ENCODE peak calls at places on chromosome 9, in six cellular contexts. C is uterus, R is adrenal gland, W is stomach, S is A549, I is endothelial cell of umbilical vein. L is an unnamed sample.

GRCh38 chr9:16069671-16070586 is 517.1 kb downstream of the CCDC171 start:
- DNase-seq in C (no peak), R (no peak), W (no peak), S (no peak), I (no peak), L (no peak)

GRCh38 chr9:1222511-1222910 is 172.4 kb downstream of the DMRT2 start:
- DNase-seq in C (no peak), R (no peak), W (no peak), S (no peak), I (no peak), L (no peak)

GRCh38 chr9:77912895-77913693 is 118.5 kb downstream of the GNAQ start:
- DNase-seq in C (no peak), R (no peak), W (no peak), S (no peak), I (no peak), L (peak; percentile 24)

GRCh38 chr9:105191508-105192118 is 52.8 kb upstream of the SLC44A1 start:
- DNase-seq in C (peak; percentile 33), R (peak; percentile 56), W (no peak), S (peak; percentile 89), I (no peak), L (no peak)

GRCh38 chr9:98081477-98082219 is 25.1 kb downstream of the NANS start:
- DNase-seq in C (peak; percentile 39), R (peak; percentile 79), W (peak; percentile 54), S (peak; percentile 57), I (peak; percentile 56), L (peak; percentile 35)

GRCh38 chr9:4366649-4367330 is 66.9 kb upstream of the GLIS3 start:
- DNase-seq in C (no peak), R (peak; percentile 52), W (peak; percentile 37), S (peak; percentile 74), I (peak; percentile 53), L (peak; percentile 48)

GRCh38 chr9:131657890-131658752 is 81.8 kb downstream of the RAPGEF1 start:
- DNase-seq in C (no peak), R (peak; percentile 56), W (no peak), S (peak; percentile 67), I (peak; percentile 91), L (no peak)

GRCh38 chr9:121067655-121068054 is 7.1 kb upstream of the CNTRL start:
- DNase-seq in C (no peak), R (no peak), W (no peak), S (no peak), I (no peak), L (no peak)

GRCh38 chr9:125400725-125401124 is 139.1 kb downstream of the GAPVD1 start:
- DNase-seq in C (no peak), R (no peak), W (no peak), S (no peak), I (no peak), L (no peak)

GRCh38 chr9:16136961-16137360 is 584.1 kb downstream of the CCDC171 start:
- DNase-seq in C (peak; percentile 70), R (no peak), W (no peak), S (peak; percentile 50), I (no peak), L (no peak)

GRCh38 chr9:88998911-88999310 is 7.6 kb downstream of the S1PR3 start:
- DNase-seq in C (peak; percentile 68), R (peak; percentile 97), W (peak; percentile 58), S (peak; percentile 65), I (peak; percentile 15), L (no peak)

GRCh38 chr9:20320921-20321320 is 301.4 kb downstream of the MLLT3 start:
- DNase-seq in C (no peak), R (no peak), W (no peak), S (no peak), I (no peak), L (no peak)

GRCh38 chr9:93964685-93965084 is 9.5 kb upstream of the BARX1 start:
- DNase-seq in C (no peak), R (no peak), W (peak; percentile 14), S (no peak), I (no peak), L (no peak)

GRCh38 chr9:69204869-69205268 is 30.8 kb downstream of the TJP2 start:
- DNase-seq in C (no peak), R (peak; percentile 69), W (no peak), S (no peak), I (no peak), L (peak; percentile 36)

GRCh38 chr9:114989600-114990410 is 59.4 kb upstream of the TNFSF8 start:
- DNase-seq in C (no peak), R (no peak), W (no peak), S (no peak), I (no peak), L (no peak)

GRCh38 chr9:70510157-70510770 is 95.8 kb upstream of the KLF9 start:
- DNase-seq in C (no peak), R (no peak), W (peak; percentile 56), S (peak; percentile 46), I (peak; percentile 46), L (peak; percentile 73)

GRCh38 chr9:133119039-133119438 is 2.0 kb downstream of the RALGDS start:
- DNase-seq in C (peak; percentile 47), R (no peak), W (no peak), S (no peak), I (peak; percentile 46), L (no peak)
- TF ChIP-seq POLR2A in C (no peak), R (no peak), W (no peak), S (no peak), I (no peak), L (no peak)

DNA sequence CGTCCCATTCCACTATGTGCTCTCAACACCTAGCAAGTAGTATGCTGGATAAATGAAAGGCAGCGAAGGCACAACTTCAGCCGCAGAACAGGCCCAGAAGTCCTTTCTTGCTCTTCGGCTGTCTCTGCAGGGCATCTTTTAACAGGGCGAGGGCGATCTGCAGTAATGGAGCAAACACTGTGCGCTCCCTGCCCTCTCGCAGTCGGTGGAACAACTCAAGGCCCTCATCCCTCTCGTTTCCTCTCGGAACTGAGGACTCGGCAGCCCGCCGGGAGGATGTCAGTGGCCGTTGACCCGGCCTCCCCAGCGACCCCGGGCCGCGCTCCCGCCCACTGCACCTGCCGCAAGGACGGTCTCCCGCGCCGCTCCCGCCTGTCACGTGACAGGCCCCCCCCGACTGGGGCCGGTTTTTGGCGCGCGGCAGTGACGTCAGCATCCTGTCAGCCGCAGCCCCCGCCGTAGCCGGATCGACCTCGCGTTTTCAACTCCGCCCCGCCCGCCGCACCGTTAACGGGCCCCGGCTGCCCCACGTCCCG is 1.1 kb downstream of the ZNF367 start:
- DNase-seq in C (peak; percentile 86), R (peak; percentile 86), W (peak; percentile 91), S (peak; percentile 88), I (peak; percentile 85), L (peak; percentile 93)
- TF ChIP-seq POLR2A in C (peak; percentile 58), R (peak; percentile 71), W (no peak), S (peak; percentile 34), I (peak; percentile 34), L (peak; percentile 63)

DNA sequence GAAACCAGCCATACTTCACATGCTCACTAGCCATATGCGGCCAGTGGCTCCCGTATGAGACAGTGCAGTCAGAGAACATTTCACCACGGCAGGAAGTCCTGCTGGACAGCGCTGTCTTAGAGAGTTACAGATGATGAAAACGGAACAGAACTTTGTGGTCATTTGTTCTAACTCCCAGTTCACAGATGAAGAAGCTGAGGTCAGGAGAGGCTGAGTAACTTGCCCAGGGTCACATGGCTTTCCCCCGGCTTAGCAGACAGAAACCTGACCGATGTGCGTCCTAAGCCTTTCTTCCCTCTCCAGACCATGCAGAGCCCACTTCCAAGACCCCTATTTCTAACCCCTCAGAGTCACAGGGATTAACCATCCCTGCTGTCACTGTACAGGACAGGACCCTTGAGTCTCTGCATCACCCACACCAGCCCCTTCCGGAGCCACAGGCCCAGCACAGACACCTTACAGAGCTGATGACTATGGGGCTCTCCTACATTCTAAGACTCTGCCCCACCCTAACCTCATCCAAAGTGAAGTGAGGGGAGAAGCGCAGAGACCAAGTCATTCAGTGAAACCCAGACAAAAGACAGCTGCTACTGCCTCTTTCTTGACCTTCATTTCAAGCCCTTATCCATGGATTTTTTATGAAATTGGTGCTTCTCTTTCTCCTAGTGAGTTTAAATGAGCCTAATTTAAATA is 86.9 kb downstream of the PTPN3 start:
- DNase-seq in C (no peak), R (no peak), W (no peak), S (no peak), I (no peak), L (no peak)
- TF ChIP-seq POLR2A in C (no peak), R (no peak), W (no peak), S (no peak), I (no peak), L (no peak)

GRCh38 chr9:90287567-90288274 is 354.9 kb downstream of the DIRAS2 start:
- DNase-seq in C (no peak), R (no peak), W (no peak), S (no peak), I (no peak), L (no peak)
- TF ChIP-seq POLR2A in C (no peak), R (no peak), W (no peak), S (no peak), I (no peak), L (no peak)